ENCODE peak calls at places on chromosomes 12 and 14, in five cellular contexts. J, V, U, N and K are unnamed samples.

GRCh38 chr14:105249175-105250007 is 1.1 kb downstream of the BTBD6 start:
- DNase-seq in N (no peak), U (no peak), J (no peak), V (peak), K (no peak)

GRCh38 chr12:2853626-2854025 is 3.2 kb downstream of the TEX52 start:
- DNase-seq in J (peak), N (peak), V (peak), U (peak), K (peak)

GRCh38 chr14:104353921-104354701 is 215.7 kb downstream of the KIF26A start:
- DNase-seq in V (no peak), U (no peak), J (no peak), N (no peak), K (no peak)

GRCh38 chr12:11553871-11554533 is 95.5 kb upstream of the ETV6 start:
- DNase-seq in J (peak), U (peak), V (no peak), N (peak), K (peak)

GRCh38 chr12:54431911-54432814 is 13.1 kb upstream of the ITGA5 start:
- DNase-seq in V (no peak), N (no peak), J (no peak), U (peak), K (no peak)

GRCh38 chr12:49793620-49794019 is 34.6 kb downstream of the NCKAP5L start:
- DNase-seq in V (no peak), N (no peak), U (no peak), J (no peak), K (no peak)

GRCh38 chr14:99572173-99572999 is 31.6 kb downstream of the CCDC85C start:
- DNase-seq in N (no peak), U (no peak), J (no peak), V (no peak), K (no peak)

GRCh38 chr12:2551097-2551496 is 243.7 kb upstream of the FKBP4 start:
- DNase-seq in U (no peak), J (no peak), N (no peak), V (no peak), K (no peak)

GRCh38 chr12:51351913-51352532 is 5.5 kb upstream of the CELA1 start:
- DNase-seq in V (peak), U (peak), N (peak), J (peak), K (peak)

GRCh38 chr12:31220633-31221565 is 105.1 kb downstream of the SINHCAF start:
- DNase-seq in J (no peak), U (no peak), V (no peak), N (no peak), K (no peak)

GRCh38 chr14:75612157-75612556 is 33.7 kb downstream of the FLVCR2 start:
- DNase-seq in N (no peak), J (no peak), V (no peak), U (no peak), K (no peak)

GRCh38 chr12:112466011-112466422 is 47.3 kb downstream of the PTPN11 start:
- DNase-seq in U (no peak), V (no peak), N (no peak), J (no peak), K (no peak)

GRCh38 chr12:57126061-57126460 is 2.2 kb upstream of the LRP1 start:
- DNase-seq in N (no peak), V (no peak), U (no peak), J (no peak), K (no peak)